ENCODE peak calls at places on chromosomes 4 and X, in seven cellular contexts. A is ascending aorta; E is prostate gland; D is CD8-positive, alpha-beta memory T cell; U is tibial artery; O is right lobe of liver; I is H1. X is an unnamed sample. For H3K9me3 and H3K36me3, the result is how much of the 10 kb centered on the place peaks cover.

GRCh38 chr4:85901500-85901899 is 426.6 kb downstream of the ARHGAP24 start:
- DNase-seq in A (no peak), E (no peak), D (no peak), U (no peak), O (no peak), I (no peak), X (no peak)

GRCh38 chr4:111506706-111507105 is 638.5 kb upstream of the FAM241A start:
- DNase-seq in A (no peak), E (no peak), D (no peak), U (no peak), O (no peak), I (no peak), X (no peak)

GRCh38 chrX:42269186-42269585 is 345.8 kb upstream of the CASK start:
- DNase-seq in A (no peak), E (no peak), D (no peak), U (no peak), O (no peak), I (no peak), X (no peak)

GRCh38 chr4:156197216-156197615 is 243.6 kb upstream of the CTSO start:
- DNase-seq in A (no peak), E (no peak), D (no peak), U (no peak), O (no peak), I (no peak), X (no peak)

GRCh38 chr4:29861307-29861706 is 858.9 kb upstream of the PCDH7 start:
- DNase-seq in A (no peak), E (no peak), D (no peak), U (no peak), O (no peak), I (no peak), X (no peak)

GRCh38 chr4:148397771-148398170 is 44.4 kb downstream of the NR3C2 start:
- DNase-seq in A (no peak), E (no peak), D (no peak), U (no peak), O (no peak), I (no peak), X (no peak)

GRCh38 chr4:8775751-8776355 is 95.8 kb downstream of the HMX1 start:
- DNase-seq in A (no peak), E (no peak), D (no peak), U (peak), O (peak), I (no peak), X (no peak)

GRCh38 chr4:1297456-1298325 is 8.0 kb downstream of the MAEA start:
- DNase-seq in A (no peak), E (no peak), D (no peak), U (no peak), O (no peak), I (no peak), X (no peak)

DNA sequence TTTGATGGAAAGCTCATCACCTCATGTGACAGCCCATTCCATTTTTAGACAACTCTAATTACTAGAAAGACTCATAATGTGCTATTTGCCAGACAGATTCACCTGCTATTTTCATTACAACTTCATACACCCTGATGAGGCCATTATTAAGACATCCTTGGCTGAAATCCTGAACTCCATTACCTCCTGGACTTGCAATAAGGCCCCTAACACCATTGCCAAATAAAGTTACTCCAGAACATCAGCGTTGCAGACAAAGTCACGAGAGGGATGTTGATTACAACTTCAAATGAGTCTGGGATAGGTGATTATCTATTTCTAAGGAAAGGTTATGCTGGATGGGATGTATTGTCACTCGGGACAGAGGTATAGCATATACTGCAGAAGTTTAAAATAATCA is 17.8 kb upstream of the SOD3 start:
- DNase-seq in A (no peak), E (no peak), D (no peak), U (no peak), O (no peak), I (no peak), X (no peak)
- H3K27ac ChIP-seq in A (peak), E (no peak), D (no peak), U (no peak), O (no peak), I (no peak), X (no peak)

GRCh38 chrX:139170526-139171173 is 359.9 kb upstream of the F9 start:
- DNase-seq in A (no peak), E (no peak), D (no peak), U (no peak), O (no peak), I (no peak), X (no peak)
- H3K9me3 ChIP-seq in A (under half), E (under half), D (under half), U (under half), O (under half), I (under half), X (under half)

DNA sequence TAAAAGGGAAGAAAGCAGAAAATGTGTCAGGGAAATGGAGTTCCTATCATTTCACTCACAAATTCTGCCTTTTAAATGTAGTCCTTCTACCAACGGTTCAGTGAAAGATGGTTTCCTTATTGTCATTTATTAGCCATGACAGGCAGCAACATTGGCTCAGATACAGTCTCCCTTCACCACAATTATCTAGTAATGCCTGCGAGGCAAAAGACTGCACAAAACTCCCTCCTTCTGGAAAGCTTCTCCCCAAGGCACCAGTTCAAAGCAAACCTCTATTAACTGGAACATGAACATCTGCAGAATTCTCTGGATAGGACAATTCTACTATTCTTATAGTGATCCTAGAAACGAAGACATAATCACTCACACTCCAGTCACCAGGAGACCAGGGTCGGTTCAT is 28.3 kb downstream of the DCTD start:
- DNase-seq in A (no peak), E (no peak), D (no peak), U (no peak), O (no peak), I (no peak), X (no peak)
- H3K36me3 ChIP-seq in A (half or more), E (under half), D (under half), U (half or more), O (under half), I (under half), X (under half)

DNA sequence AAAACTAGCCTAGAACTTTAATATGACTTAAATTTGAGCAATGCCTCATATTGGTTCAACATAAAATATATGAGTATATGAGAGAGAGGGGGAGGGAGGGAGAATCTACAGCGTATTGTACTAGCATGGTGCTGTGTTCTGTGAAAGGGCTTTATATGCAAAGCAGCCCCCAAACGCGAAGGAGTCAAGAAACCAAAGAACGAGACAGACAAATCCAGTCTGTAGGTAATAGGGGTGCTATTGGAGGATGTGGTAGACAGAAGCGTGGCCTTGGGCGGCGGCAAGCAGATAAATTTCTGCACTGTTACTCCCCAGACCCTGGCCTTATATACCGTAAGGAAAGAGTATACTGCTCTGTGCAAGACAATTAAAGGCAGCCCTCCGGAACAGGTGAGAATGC is 846 bp upstream of the ANXA5 start:
- DNase-seq in A (no peak), E (no peak), D (peak), U (no peak), O (no peak), I (no peak), X (no peak)
- H3K27ac ChIP-seq in A (peak), E (peak), D (peak), U (peak), O (peak), I (no peak), X (no peak)

DNA sequence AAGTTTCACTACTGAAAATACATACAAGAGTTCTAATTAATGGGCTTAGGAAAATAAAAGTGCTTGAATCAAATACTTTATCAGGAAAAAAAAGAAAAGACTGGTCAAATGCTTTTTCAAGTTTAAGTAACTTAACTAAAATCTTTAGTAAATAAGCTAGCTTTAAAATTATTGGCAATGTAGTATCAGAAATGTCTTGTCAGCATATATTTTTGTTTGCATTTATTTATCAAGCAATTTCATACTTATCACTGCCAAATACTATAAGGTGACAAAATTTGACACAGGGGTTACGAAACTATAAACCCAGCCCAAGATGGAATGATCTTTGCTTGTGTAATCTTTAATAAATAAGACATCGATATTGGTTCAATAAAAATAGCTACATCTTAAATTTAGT is 31.8 kb upstream of the MAGEA4 start:
- DNase-seq in A (no peak), E (no peak), D (no peak), U (no peak), O (no peak), I (no peak), X (no peak)
- H3K9me3 ChIP-seq in A (under half), E (under half), D (under half), U (under half), O (under half), I (under half), X (under half)

X was measured in iPS DF 6.9.